ENCODE peak calls at places on chromosome 5, in nine cellular contexts. A, C, W, B, T, F, I, K and X are unnamed samples.
A peak's percentile ranks its signal among the peaks of the same experiment; 100 is the strongest.

GRCh38 chr5:34409376-34409775 is 246.8 kb upstream of the RAI14 start:
- DNase-seq in A (no peak), C (no peak), W (no peak), B (no peak), T (no peak), F (no peak), I (no peak), K (no peak), X (no peak)

GRCh38 chr5:97838214-97838613 is 655.2 kb upstream of the RIOK2 start:
- DNase-seq in A (no peak), C (no peak), W (peak; percentile 86), B (no peak), T (no peak), F (no peak), I (peak; percentile 96), K (no peak), X (no peak)

GRCh38 chr5:138252944-138253343 is 21.5 kb downstream of the GFRA3 start:
- DNase-seq in A (no peak), C (no peak), W (no peak), B (no peak), T (no peak), F (no peak), I (no peak), K (no peak), X (no peak)

GRCh38 chr5:64827703-64828102 is 59.0 kb downstream of the CWC27 start:
- DNase-seq in A (no peak), C (no peak), W (no peak), B (no peak), T (no peak), F (no peak), I (no peak), K (no peak), X (no peak)

GRCh38 chr5:124402144-124402581 is 344.3 kb downstream of the ZNF608 start:
- DNase-seq in A (peak; percentile 68), C (peak; percentile 23), W (no peak), B (no peak), T (peak; percentile 77), F (no peak), I (peak; percentile 37), K (peak; percentile 29), X (no peak)

GRCh38 chr5:73989956-73990355 is 364.0 kb downstream of the ARHGEF28 start:
- DNase-seq in A (no peak), C (no peak), W (no peak), B (no peak), T (no peak), F (no peak), I (no peak), K (no peak), X (no peak)

GRCh38 chr5:58496488-58496887 is 5.3 kb downstream of the GAPT start:
- DNase-seq in A (no peak), C (no peak), W (no peak), B (no peak), T (no peak), F (peak; percentile 70), I (no peak), K (no peak), X (no peak)

GRCh38 chr5:95555553-95555952 is 652 bp downstream of the ARSK start:
- DNase-seq in A (no peak), C (no peak), W (no peak), B (no peak), T (no peak), F (no peak), I (peak; percentile 5), K (no peak), X (no peak)

GRCh38 chr5:124034963-124035362 is 523.0 kb downstream of the CSNK1G3 start:
- DNase-seq in A (no peak), C (no peak), W (no peak), B (no peak), T (no peak), F (no peak), I (no peak), K (no peak), X (no peak)

GRCh38 chr5:179906795-179907569 is 715 bp downstream of the TBC1D9B start:
- DNase-seq in A (no peak), C (peak; percentile 46), W (no peak), B (peak; percentile 34), T (peak; percentile 70), F (peak; percentile 63), I (peak; percentile 7), K (no peak), X (no peak)

GRCh38 chr5:17216974-17217325 is 481 bp upstream of the BASP1 start:
- DNase-seq in A (peak; percentile 69), C (no peak), W (no peak), B (no peak), T (peak; percentile 76), F (peak; percentile 74), I (peak; percentile 48), K (no peak), X (no peak)

GRCh38 chr5:1390861-1391600 is 46.1 kb upstream of the CLPTM1L start:
- DNase-seq in A (no peak), C (no peak), W (no peak), B (no peak), T (peak; percentile 33), F (no peak), I (no peak), K (no peak), X (no peak)

GRCh38 chr5:97231025-97231636 is 48.1 kb upstream of the RIOK2 start:
- DNase-seq in A (no peak), C (peak; percentile 18), W (peak; percentile 50), B (no peak), T (no peak), F (peak; percentile 83), I (peak; percentile 79), K (peak; percentile 82), X (no peak)

GRCh38 chr5:4537489-4537888 is 602.6 kb upstream of the ADAMTS16 start:
- DNase-seq in A (no peak), C (no peak), W (no peak), B (no peak), T (no peak), F (no peak), I (no peak), K (no peak), X (no peak)

GRCh38 chr5:134539732-134540131 is 14.3 kb downstream of the JADE2 start:
- DNase-seq in A (no peak), C (no peak), W (no peak), B (no peak), T (peak; percentile 22), F (peak; percentile 96), I (no peak), K (no peak), X (no peak)

GRCh38 chr5:110366716-110367115 is 359.8 kb downstream of the TMEM232 start:
- DNase-seq in A (no peak), C (no peak), W (no peak), B (no peak), T (no peak), F (no peak), I (no peak), K (no peak), X (no peak)

GRCh38 chr5:120734033-120734432 is 269.9 kb downstream of the PRR16 start:
- DNase-seq in A (no peak), C (no peak), W (no peak), B (no peak), T (peak; percentile 26), F (peak; percentile 67), I (no peak), K (no peak), X (no peak)
- H3K27ac ChIP-seq in A (no peak overlapping the region), C (no peak overlapping the region), W (no peak overlapping the region), B (no peak overlapping the region), T (no peak overlapping the region), F (no peak overlapping the region), I (no peak overlapping the region), K (no peak overlapping the region), X (no peak overlapping the region)

GRCh38 chr5:157269165-157269671 is 3.3 kb downstream of the CYFIP2 start:
- DNase-seq in A (peak; percentile 71), C (no peak), W (no peak), B (no peak), T (no peak), F (peak; percentile 73), I (no peak), K (no peak), X (no peak)

GRCh38 chr5:157266286-157267007 is 524 bp downstream of the CYFIP2 start:
- DNase-seq in A (peak; percentile 81), C (peak; percentile 66), W (no peak), B (no peak), T (peak; percentile 71), F (peak; percentile 71), I (peak; percentile 65), K (no peak), X (no peak)

GRCh38 chr5:157267025-157267424 is 1.1 kb downstream of the CYFIP2 start:
- DNase-seq in A (no peak), C (no peak), W (no peak), B (no peak), T (no peak), F (no peak), I (peak; percentile 32), K (no peak), X (no peak)

GRCh38 chr5:157269763-157270272 is 3.9 kb downstream of the CYFIP2 start:
- DNase-seq in A (no peak), C (no peak), W (no peak), B (no peak), T (no peak), F (no peak), I (no peak), K (no peak), X (no peak)

DNA sequence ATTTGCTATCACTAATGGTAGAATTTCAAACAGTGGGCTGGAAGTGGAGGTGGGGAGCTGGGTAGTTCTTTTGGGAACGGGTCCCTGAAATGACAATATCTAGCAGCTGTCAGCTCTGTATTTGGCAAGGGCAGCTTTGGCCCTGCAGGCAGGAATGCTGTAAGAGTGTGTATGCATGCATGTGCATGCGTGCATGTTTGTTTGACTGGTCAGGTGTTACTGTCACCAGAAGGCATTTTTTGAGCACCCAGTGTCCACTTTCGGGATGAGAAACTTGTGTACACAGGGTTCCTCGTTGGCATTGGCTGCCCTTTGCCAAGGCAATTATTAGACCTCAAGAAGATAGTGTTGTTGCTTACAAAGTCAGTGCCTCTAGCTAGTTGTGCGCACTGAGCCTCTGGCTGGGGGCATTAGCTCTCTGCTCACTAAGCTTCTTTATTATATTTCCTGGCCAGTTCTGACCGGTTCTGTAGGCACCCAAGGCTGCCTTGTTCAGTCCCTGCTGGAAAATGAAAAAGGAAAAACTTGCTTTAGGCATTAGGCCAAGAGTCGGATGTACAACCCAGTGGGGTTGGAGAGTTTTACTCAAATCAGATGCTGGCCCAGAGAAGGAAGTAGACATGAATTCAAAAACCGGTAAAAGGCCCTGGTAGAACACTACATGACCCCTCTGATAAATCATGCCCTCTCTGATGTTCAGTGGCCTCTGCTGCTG is 2.0 kb downstream of the CYFIP2 start:
- DNase-seq in A (no peak), C (no peak), W (no peak), B (no peak), T (peak; percentile 71), F (no peak), I (peak; percentile 32), K (no peak), X (no peak)
- H3K27ac ChIP-seq in A (peak overlapping the region; percentile 13), C (no peak overlapping the region), W (no peak overlapping the region), B (peak overlapping the region; percentile 46), T (peak overlapping the region; percentile 86), F (no peak overlapping the region), I (no peak overlapping the region), K (peak overlapping the region; percentile 47), X (peak overlapping the region; percentile 90)

GRCh38 chr5:41793156-41793770 is 77.0 kb downstream of the OXCT1 start:
- DNase-seq in A (no peak), C (peak; percentile 8), W (peak; percentile 84), B (no peak), T (no peak), F (no peak), I (peak; percentile 86), K (no peak), X (no peak)
- H3K27ac ChIP-seq in A (no peak overlapping the region), C (no peak overlapping the region), W (no peak overlapping the region), B (no peak overlapping the region), T (no peak overlapping the region), F (no peak overlapping the region), I (peak overlapping the region; percentile 36), K (no peak overlapping the region), X (no peak overlapping the region)

GRCh38 chr5:53035868-53036381 is 46.8 kb downstream of the ITGA2 start:
- DNase-seq in A (no peak), C (no peak), W (no peak), B (no peak), T (no peak), F (peak; percentile 70), I (peak; percentile 52), K (no peak), X (no peak)
- H3K27ac ChIP-seq in A (no peak overlapping the region), C (no peak overlapping the region), W (no peak overlapping the region), B (no peak overlapping the region), T (no peak overlapping the region), F (no peak overlapping the region), I (peak overlapping the region; percentile 97), K (no peak overlapping the region), X (no peak overlapping the region)